ENCODE peak calls at places on chromosome 19, in eight cellular contexts. Z is dorsolateral prefrontal cortex, R is tibial nerve, B is brain microvascular endothelial cell, P is hepatocyte, X is IMR-90, Q is pancreas, F is endodermal cell. I is an unnamed sample.

GRCh38 chr19:32539240-32539916 is 41.6 kb upstream of the PDCD5 start:
- DNase-seq in Q (no peak), F (no peak), P (no peak), R (no peak), Z (no peak), B (no peak), X (no peak), I (no peak)

GRCh38 chr19:611506-611869 is 21.8 kb downstream of the HCN2 start:
- DNase-seq in F (no peak), Z (no peak), R (no peak), B (peak; percentile 98), P (no peak), X (peak; percentile 96), Q (no peak), I (peak; percentile 76)

GRCh38 chr19:11570039-11570462 is 7.4 kb downstream of the ACP5 start:
- DNase-seq in R (no peak), Z (no peak), F (no peak), P (no peak), X (no peak), Q (no peak), B (no peak), I (no peak)

GRCh38 chr19:32404939-32405430 is 585 bp upstream of the DPY19L3 start:
- DNase-seq in Q (peak; percentile 79), Z (peak; percentile 61), P (peak; percentile 58), B (peak; percentile 20), R (peak; percentile 50), F (no peak), X (peak; percentile 26), I (peak; percentile 8)

GRCh38 chr19:18297308-18297707 is 15.9 kb upstream of the JUND start:
- DNase-seq in B (no peak), X (peak; percentile 33), Z (no peak), F (peak; percentile 32), Q (no peak), R (no peak), P (no peak), I (no peak)

GRCh38 chr19:33459691-33460090 is 61.9 kb downstream of the PEPD start:
- DNase-seq in X (no peak), Z (peak; percentile 29), P (no peak), B (no peak), Q (no peak), F (peak; percentile 31), R (no peak), I (no peak)

GRCh38 chr19:43300876-43301765 is 31.8 kb upstream of the PSG9 start:
- DNase-seq in X (no peak), Z (no peak), R (no peak), B (no peak), F (no peak), Q (no peak), P (no peak), I (no peak)

GRCh38 chr19:32345261-32346207 is at the start of gene ZNF507:
- DNase-seq in B (peak; percentile 65), R (peak; percentile 76), X (peak; percentile 58), F (peak; percentile 95), Q (peak; percentile 88), Z (peak; percentile 69), P (peak; percentile 93), I (peak; percentile 90)

GRCh38 chr19:35935911-35936737 is at the start of gene LRFN3:
- DNase-seq in R (peak; percentile 60), F (peak; percentile 88), Q (peak; percentile 69), P (peak; percentile 91), Z (peak; percentile 81), B (peak; percentile 46), X (peak; percentile 66), I (peak; percentile 55)

GRCh38 chr19:48925240-48925843 is 8.2 kb upstream of the DHDH start:
- DNase-seq in Z (no peak), X (peak; percentile 91), P (peak; percentile 50), R (no peak), F (no peak), Q (no peak), B (peak; percentile 62), I (peak; percentile 68)

GRCh38 chr19:18479964-18480723 is 41.7 kb downstream of the ELL start:
- DNase-seq in Q (no peak), B (no peak), Z (no peak), P (no peak), F (no peak), X (peak; percentile 64), R (peak; percentile 84), I (no peak)

GRCh38 chr19:16175954-16176353 is 2.6 kb upstream of the CIB3 start:
- DNase-seq in P (no peak), F (no peak), R (no peak), X (no peak), Q (no peak), Z (no peak), B (no peak), I (no peak)

GRCh38 chr19:4633140-4633967 is 6.0 kb upstream of the TNFAIP8L1 start:
- DNase-seq in F (peak; percentile 91), X (peak; percentile 85), R (peak; percentile 56), Q (peak; percentile 68), B (peak; percentile 82), Z (no peak), P (peak; percentile 68), I (peak; percentile 63)

GRCh38 chr19:51729781-51730180 is 6.0 kb upstream of the HAS1 start:
- DNase-seq in P (no peak), Q (no peak), R (no peak), X (no peak), B (no peak), F (no peak), Z (no peak), I (no peak)

DNA sequence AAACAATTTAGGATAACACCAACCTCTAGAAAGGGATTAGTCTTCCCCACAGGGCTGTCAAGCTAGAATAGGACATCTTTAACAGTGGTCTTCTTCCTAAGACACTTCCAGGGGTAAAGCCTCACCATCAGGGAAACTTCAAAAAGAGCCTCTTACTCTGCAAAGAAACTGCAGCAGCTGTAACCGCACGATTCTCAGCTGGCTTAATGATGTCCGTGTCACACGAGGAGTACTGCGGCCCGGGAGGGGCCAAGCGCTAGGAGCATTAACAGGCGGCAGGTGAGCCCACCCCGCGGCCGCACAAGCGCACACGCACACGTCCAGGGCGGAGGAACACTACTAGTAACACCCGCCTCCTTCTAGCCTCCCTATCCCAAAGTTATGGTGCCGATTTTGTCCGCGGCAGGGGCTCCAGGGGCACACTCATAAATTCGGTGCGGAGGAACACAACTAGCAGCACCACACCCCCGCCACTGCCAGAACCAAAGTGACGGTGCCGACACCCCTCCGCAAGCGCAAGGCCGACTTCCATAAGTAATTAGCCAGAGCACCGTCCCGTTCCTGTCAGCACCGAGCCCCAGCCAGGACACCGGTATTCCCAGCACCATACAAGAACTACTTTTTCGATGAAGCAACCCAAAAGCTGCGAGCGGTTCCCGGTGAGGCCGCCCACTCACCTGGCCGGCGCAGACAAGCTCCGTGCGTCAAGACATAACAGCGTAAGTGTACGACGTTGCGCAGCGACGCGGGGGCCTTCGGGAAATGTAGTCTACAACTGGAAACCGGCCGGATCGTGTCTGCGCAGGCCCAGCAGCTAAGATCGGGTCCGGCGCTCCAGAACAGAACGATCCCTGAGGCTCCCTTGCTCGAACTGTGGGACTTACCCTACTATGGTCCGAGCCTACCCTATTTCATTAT is at the start of the genes ZNF540 and ZNF571:
- DNase-seq in Q (peak; percentile 94), P (peak; percentile 97), X (peak; percentile 93), Z (peak; percentile 92), R (peak; percentile 93), B (peak; percentile 95), F (peak; percentile 98), I (peak; percentile 85)
- H3K27ac ChIP-seq in Q (peak within 1 kb of the TSS; percentile 89), P (peak within 1 kb of the TSS; percentile 94), X (peak within 1 kb of the TSS; percentile 51), Z (peak within 1 kb of the TSS; percentile 94), R (peak within 1 kb of the TSS; percentile 97), B (peak within 1 kb of the TSS; percentile 73), F (no peak within 1 kb of the TSS), I (peak within 1 kb of the TSS; percentile 92)

DNA sequence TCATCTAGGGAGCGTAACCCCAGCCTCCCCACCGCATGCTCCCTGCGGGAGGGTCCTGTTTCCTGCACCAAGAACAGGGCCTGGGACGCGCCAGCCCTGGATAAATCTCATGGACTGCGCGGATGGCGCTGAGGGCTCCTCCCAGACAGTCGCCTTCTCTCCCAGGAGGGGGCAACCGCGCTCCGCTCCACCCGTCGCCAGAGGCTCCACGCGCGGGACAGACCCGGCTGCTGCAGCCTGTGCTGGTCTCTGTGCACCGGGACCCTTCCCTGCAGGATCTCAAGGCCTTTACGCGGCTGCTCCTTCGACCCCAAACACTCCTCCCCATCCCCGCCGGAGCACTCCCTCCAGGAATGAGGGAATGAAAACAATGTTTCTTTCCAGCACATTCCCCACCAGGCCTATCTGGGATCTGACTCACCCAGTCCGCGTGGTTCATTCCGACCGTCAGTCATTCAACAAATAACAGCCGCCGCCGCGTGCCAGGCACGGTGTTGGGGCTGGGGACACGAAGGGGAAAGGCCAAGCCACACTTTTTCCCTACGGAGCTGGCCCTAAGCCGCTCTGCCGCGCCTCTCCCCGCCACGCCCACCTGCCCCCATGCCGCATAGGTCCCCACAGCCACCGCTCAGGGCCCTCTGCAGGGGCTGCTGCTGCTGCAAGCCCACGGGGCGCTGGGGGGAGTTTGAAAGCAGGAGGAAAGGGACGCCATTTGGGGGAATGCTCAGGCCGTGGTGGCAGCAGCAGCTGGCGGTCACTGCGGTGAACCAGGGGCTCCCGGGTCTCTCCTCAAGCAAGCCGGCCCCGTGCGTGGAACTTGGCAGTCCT is 6.0 kb downstream of the PNMA8B start:
- DNase-seq in F (peak; percentile 76), P (peak; percentile 63), Z (no peak), R (peak; percentile 50), Q (peak; percentile 46), B (peak; percentile 71), X (peak; percentile 62), I (no peak)
- TF ChIP-seq CTCF in F (peak; percentile 66), P (peak; percentile 41), Z (peak; percentile 49), R (peak; percentile 42), Q (no peak), B (peak; percentile 62), X (no peak), I (no peak)

GRCh38 chr19:53867225-53868090 is at the start of gene MYADM:
- DNase-seq in B (peak; percentile 100), X (peak; percentile 97), Z (peak; percentile 99), Q (peak; percentile 99), P (peak; percentile 99), R (peak; percentile 100), F (peak; percentile 100), I (peak; percentile 97)
- H3K27ac ChIP-seq in B (peak within 1 kb of the TSS; percentile 99), X (peak within 1 kb of the TSS; percentile 97), Z (peak within 1 kb of the TSS; percentile 97), Q (peak within 1 kb of the TSS; percentile 82), P (peak within 1 kb of the TSS; percentile 98), R (peak within 1 kb of the TSS; percentile 97), F (peak within 1 kb of the TSS; percentile 100), I (peak within 1 kb of the TSS; percentile 98)

DNA sequence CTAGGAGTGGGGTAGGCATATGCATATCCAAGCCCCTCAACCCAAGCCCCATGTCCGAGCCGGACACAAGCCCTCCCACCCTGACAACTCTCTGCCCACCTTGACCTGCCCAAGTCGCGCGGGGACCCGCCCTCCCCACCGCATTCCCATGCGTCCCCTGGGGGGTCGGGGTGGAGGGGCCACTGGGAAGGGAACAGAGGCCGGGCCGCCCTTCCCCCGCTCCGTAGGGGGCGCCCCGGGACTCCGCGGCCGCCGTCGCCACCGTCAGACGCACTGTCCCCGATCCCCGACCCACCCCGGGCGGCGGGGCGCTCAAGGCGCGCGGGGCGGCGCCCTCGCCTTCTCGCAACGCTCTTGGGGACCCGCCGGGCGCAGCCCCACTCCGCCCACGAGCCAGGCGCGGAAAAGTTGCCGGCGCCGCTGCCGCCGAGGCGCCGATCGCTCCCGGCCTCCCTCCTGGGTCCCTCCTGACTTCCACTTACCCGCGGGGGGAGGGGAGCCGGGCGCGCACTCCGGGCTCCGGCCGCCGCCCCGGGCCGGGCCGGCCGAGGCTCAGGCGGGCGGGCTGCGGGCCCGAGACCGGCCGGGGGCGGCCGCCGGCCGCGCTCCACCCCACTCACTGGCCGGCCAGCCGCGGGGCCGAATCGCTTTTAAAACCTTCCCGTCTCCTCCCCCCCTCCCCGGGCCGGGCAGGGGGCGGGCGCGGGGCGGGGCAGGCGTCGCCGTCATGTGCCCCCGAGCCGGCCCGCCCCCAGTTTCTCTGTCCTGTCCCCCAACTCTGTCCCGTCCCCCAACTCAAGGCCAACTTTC is 34.4 kb upstream of the NANOS3 start:
- DNase-seq in X (peak; percentile 65), P (peak; percentile 93), Q (peak; percentile 88), F (peak; percentile 71), R (peak; percentile 82), Z (no peak), B (no peak), I (peak; percentile 90)
- TF ChIP-seq CTCF in X (no peak), P (no peak), Q (no peak), F (peak; percentile 23), R (no peak), Z (no peak), B (no peak), I (no peak)